ENCODE peak calls at places on chromosomes 5 and 9, in six cellular contexts. V is GM12892, D is GM12878, E is HepG2, S is H1, J is K562. C is an unnamed sample.

GRCh38 chr5:138449501-138450239 is 10.8 kb downstream of the REEP2 start:
- DNase-seq in V (peak), D (no peak), E (peak), S (no peak), J (peak), C (peak)

GRCh38 chr9:75378036-75378435 is 289.7 kb downstream of the OSTF1 start:
- DNase-seq in V (no peak), D (no peak), E (no peak), S (no peak), J (no peak), C (no peak)

GRCh38 chr5:80797428-80798024 is 142.7 kb upstream of the DHFR start:
- DNase-seq in V (no peak), D (no peak), E (no peak), S (no peak), J (no peak), C (no peak)

GRCh38 chr5:20680718-20681302 is 692.8 kb upstream of the CDH18 start:
- DNase-seq in V (no peak), D (no peak), E (no peak), S (no peak), J (no peak), C (no peak)

GRCh38 chr5:176436641-176437040 is 11.5 kb upstream of the FAF2 start:
- DNase-seq in V (no peak), D (no peak), E (peak), S (no peak), J (no peak), C (no peak)

GRCh38 chr9:92406506-92406905 is 2.1 kb upstream of the OGN start:
- DNase-seq in V (no peak), D (peak), E (no peak), S (no peak), J (no peak), C (no peak)

GRCh38 chr5:78496373-78496772 is 136.0 kb downstream of the SCAMP1 start:
- DNase-seq in V (no peak), D (no peak), E (peak), S (no peak), J (no peak), C (no peak)

GRCh38 chr9:70588381-70588780 is 173.9 kb upstream of the KLF9 start:
- DNase-seq in V (no peak), D (no peak), E (no peak), S (no peak), J (no peak), C (no peak)

GRCh38 chr5:149271717-149272558 is at the start of gene AFAP1L1:
- DNase-seq in V (no peak), D (no peak), E (peak), S (no peak), J (peak), C (no peak)

GRCh38 chr5:141258948-141259347 is 13.8 kb downstream of the PCDHB15 start:
- DNase-seq in V (no peak), D (no peak), E (no peak), S (no peak), J (no peak), C (no peak)

GRCh38 chr5:142684508-142685031 is 1.3 kb downstream of the FGF1 start:
- DNase-seq in V (no peak), D (no peak), E (no peak), S (peak), J (no peak), C (no peak)

GRCh38 chr5:1412163-1412562 is 33.1 kb downstream of the SLC6A3 start:
- DNase-seq in V (no peak), D (no peak), E (no peak), S (no peak), J (no peak), C (no peak)

GRCh38 chr5:150632305-150633160 is 7.9 kb upstream of the SYNPO start:
- DNase-seq in V (no peak), D (no peak), E (no peak), S (no peak), J (no peak), C (no peak)

GRCh38 chr5:150210644-150211043 is 20.8 kb downstream of the SLC6A7 start:
- DNase-seq in V (no peak), D (no peak), E (no peak), S (no peak), J (no peak), C (no peak)

GRCh38 chr9:98101868-98102273 is 17.2 kb downstream of the TRIM14 start:
- DNase-seq in V (peak), D (peak), E (no peak), S (no peak), J (no peak), C (peak)

GRCh38 chr5:16065810-16066209 is 113.8 kb downstream of the MARCHF11 start:
- DNase-seq in V (no peak), D (no peak), E (no peak), S (no peak), J (no peak), C (no peak)

GRCh38 chr9:120935383-120935857 is 8.8 kb upstream of the TRAF1 start:
- DNase-seq in V (no peak), D (no peak), E (no peak), S (no peak), J (peak), C (no peak)

GRCh38 chr9:106575903-106576755 is 286.8 kb upstream of the ZNF462 start:
- DNase-seq in V (no peak), D (no peak), E (no peak), S (no peak), J (no peak), C (no peak)

GRCh38 chr5:177133845-177134652 is 476 bp downstream of the NSD1 start:
- DNase-seq in V (no peak), D (no peak), E (no peak), S (no peak), J (peak), C (no peak)

GRCh38 chr9:17699615-17700315 is 120.9 kb downstream of the SH3GL2 start:
- DNase-seq in V (no peak), D (no peak), E (no peak), S (no peak), J (no peak), C (no peak)

GRCh38 chr5:124655943-124656459 is 90.4 kb downstream of the ZNF608 start:
- DNase-seq in V (no peak), D (no peak), E (peak), S (no peak), J (peak), C (no peak)

GRCh38 chr9:74721696-74722660 is 165.7 kb downstream of the TRPM6 start:
- DNase-seq in V (no peak), D (no peak), E (peak), S (no peak), J (no peak), C (no peak)

GRCh38 chr9:23541976-23542375 is 284.1 kb downstream of the ELAVL2 start:
- DNase-seq in V (no peak), D (no peak), E (no peak), S (no peak), J (no peak), C (no peak)

GRCh38 chr5:56215019-56215830 is 17.9 kb downstream of the ANKRD55 start:
- DNase-seq in V (no peak), D (no peak), E (peak), S (no peak), J (no peak), C (no peak)

GRCh38 chr9:93549636-93550035 is 26.7 kb upstream of the PHF2 start:
- DNase-seq in V (no peak), D (no peak), E (no peak), S (no peak), J (no peak), C (no peak)

GRCh38 chr9:131723632-131724031 is 16.2 kb downstream of the RAPGEF1 start:
- DNase-seq in V (no peak), D (no peak), E (no peak), S (no peak), J (no peak), C (no peak)

GRCh38 chr9:111945216-111945615 is 48.6 kb downstream of the UGCG start:
- DNase-seq in V (no peak), D (peak), E (no peak), S (no peak), J (no peak), C (peak)

GRCh38 chr5:95713960-95714710 is 17.0 kb upstream of the RHOBTB3 start:
- DNase-seq in V (no peak), D (no peak), E (no peak), S (no peak), J (no peak), C (no peak)

GRCh38 chr5:140251527-140251973 is 51.4 kb downstream of the PFDN1 start:
- DNase-seq in V (peak), D (peak), E (no peak), S (no peak), J (no peak), C (no peak)

GRCh38 chr9:20592673-20593072 is 29.6 kb downstream of the MLLT3 start:
- DNase-seq in V (no peak), D (no peak), E (no peak), S (no peak), J (no peak), C (no peak)

GRCh38 chr5:83124593-83124992 is 47.2 kb downstream of the XRCC4 start:
- DNase-seq in V (no peak), D (no peak), E (peak), S (no peak), J (no peak), C (no peak)

GRCh38 chr5:7941692-7942091 is 72.7 kb downstream of the MTRR start:
- DNase-seq in V (no peak), D (no peak), E (no peak), S (no peak), J (no peak), C (no peak)

GRCh38 chr9:129404621-129405020 is 216.3 kb downstream of the C9orf50 start:
- DNase-seq in V (no peak), D (no peak), E (no peak), S (no peak), J (no peak), C (no peak)

GRCh38 chr5:88826959-88827585 is 55.9 kb downstream of the MEF2C start:
- DNase-seq in V (no peak), D (peak), E (no peak), S (no peak), J (peak), C (no peak)

GRCh38 chr5:108521841-108522506 is 140.1 kb upstream of the FBXL17 start:
- DNase-seq in V (no peak), D (peak), E (peak), S (no peak), J (peak), C (no peak)

GRCh38 chr9:88680505-88681160 is 145.7 kb downstream of the NXNL2 start:
- DNase-seq in V (no peak), D (no peak), E (no peak), S (no peak), J (no peak), C (no peak)

GRCh38 chr5:121315786-121316185 is 535.9 kb upstream of the FTMT start:
- DNase-seq in V (no peak), D (no peak), E (no peak), S (no peak), J (no peak), C (no peak)

GRCh38 chr9:99029083-99029482 is 75.8 kb upstream of the TGFBR1 start:
- DNase-seq in V (no peak), D (no peak), E (no peak), S (no peak), J (no peak), C (no peak)

GRCh38 chr5:140112685-140113179 is 1.2 kb upstream of the PURA start:
- DNase-seq in V (no peak), D (no peak), E (no peak), S (no peak), J (no peak), C (no peak)

GRCh38 chr9:124855944-124856773 is 2.9 kb downstream of the WDR38 start:
- DNase-seq in V (no peak), D (no peak), E (peak), S (no peak), J (no peak), C (no peak)
- TF ChIP-seq POLR2A in V (no peak), D (peak), E (no peak), S (peak), J (no peak), C (no peak)

GRCh38 chr9:86946712-86947145 is 577 bp downstream of the GAS1 start:
- DNase-seq in V (no peak), D (no peak), E (no peak), S (no peak), J (peak), C (no peak)

GRCh38 chr9:86943871-86944240 is 3.5 kb downstream of the GAS1 start:
- DNase-seq in V (no peak), D (no peak), E (no peak), S (no peak), J (no peak), C (no peak)

GRCh38 chr9:86944974-86945867 is 2.1 kb downstream of the GAS1 start:
- DNase-seq in V (no peak), D (no peak), E (no peak), S (no peak), J (no peak), C (no peak)

GRCh38 chr9:86947146-86948081 is at the start of gene GAS1:
- DNase-seq in V (peak), D (no peak), E (no peak), S (peak), J (peak), C (peak)

DNA sequence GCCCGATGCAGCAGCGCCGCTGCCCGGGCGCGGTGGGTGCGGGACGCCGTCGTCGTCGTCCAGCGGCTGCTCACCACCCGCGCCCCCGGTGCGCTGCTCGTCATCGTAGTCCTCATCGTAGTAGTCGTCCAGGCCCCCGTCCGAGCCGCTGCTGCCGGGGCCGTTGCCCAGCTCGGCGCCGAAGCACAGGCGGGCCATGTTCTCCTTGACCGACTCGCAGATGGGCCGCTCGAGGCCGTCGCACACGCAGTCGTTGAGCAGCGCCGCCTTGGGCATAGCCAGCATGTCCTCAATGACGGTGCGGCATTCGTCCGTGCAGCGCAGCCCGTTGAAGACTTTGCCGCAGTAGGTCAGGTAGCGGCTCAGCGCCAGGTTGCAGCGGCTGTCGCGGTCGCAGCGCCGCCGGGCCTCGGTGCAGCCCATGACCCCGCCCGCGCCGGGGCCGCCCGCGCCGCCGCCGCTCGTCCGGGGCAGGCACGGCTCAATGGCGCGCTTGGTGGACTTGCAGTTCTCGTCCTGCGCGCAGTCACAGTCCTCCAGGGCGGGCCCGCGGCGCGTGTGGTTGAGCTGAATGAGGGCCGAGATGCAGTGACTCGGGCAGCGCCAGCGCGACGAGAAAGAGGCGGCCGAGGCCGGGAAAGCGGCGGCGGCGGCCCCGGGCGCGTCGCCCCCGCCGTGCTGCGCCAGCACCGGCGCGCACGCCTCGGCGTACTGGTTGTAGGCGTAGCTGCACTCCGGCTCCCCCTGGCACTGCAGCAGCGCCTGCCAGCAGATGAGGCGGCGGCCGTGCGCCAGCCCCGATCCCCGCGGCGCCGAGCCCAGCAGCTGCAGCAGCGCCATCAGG is 1.2 kb downstream of the GAS1 start:
- DNase-seq in V (peak), D (no peak), E (no peak), S (no peak), J (no peak), C (peak)
- TF ChIP-seq TAF1 in V (no peak), D (no peak), E (no peak), S (no peak), J (no peak), C (no peak)

GRCh38 chr5:158461240-158461854 is 602.4 kb upstream of the CLINT1 start:
- DNase-seq in V (no peak), D (no peak), E (peak), S (no peak), J (no peak), C (no peak)

GRCh38 chr5:158456241-158456640 is 597.3 kb upstream of the CLINT1 start:
- DNase-seq in V (no peak), D (no peak), E (no peak), S (no peak), J (no peak), C (no peak)

GRCh38 chr5:158451983-158452710 is 593.2 kb upstream of the CLINT1 start:
- DNase-seq in V (no peak), D (no peak), E (no peak), S (no peak), J (no peak), C (no peak)

GRCh38 chr5:158458086-158458485 is 599.1 kb upstream of the CLINT1 start:
- DNase-seq in V (no peak), D (no peak), E (no peak), S (no peak), J (no peak), C (no peak)

GRCh38 chr5:158456756-158457155 is 597.8 kb upstream of the CLINT1 start:
- DNase-seq in V (no peak), D (no peak), E (peak), S (no peak), J (no peak), C (no peak)
- TF ChIP-seq POLR2A in V (no peak), D (no peak), E (no peak), S (no peak), J (no peak), C (no peak)

DNA sequence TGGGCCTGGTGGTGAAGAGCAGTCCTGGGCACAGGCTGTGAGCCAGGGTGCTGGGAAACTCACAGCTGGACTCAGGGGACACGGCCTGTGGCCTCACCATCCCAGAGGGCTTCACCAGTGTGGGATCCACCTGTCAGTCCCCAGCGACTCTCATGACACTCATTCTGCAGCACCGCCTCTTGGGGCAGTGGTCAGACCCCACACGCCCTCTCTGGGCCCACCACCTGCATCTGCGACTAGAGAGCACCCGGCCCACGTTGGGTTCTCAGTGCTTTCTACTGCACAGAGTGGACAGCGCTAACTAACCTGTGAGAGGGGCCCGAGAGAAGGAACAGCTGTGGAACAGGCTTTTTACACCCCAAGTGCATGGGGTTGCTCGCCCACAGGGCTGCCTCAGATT is 45.8 kb upstream of the GARNL3 start:
- DNase-seq in V (no peak), D (no peak), E (no peak), S (no peak), J (no peak), C (no peak)
- TF ChIP-seq TAF1 in V (no peak), D (no peak), E (no peak), S (no peak), J (no peak), C (no peak)

DNA sequence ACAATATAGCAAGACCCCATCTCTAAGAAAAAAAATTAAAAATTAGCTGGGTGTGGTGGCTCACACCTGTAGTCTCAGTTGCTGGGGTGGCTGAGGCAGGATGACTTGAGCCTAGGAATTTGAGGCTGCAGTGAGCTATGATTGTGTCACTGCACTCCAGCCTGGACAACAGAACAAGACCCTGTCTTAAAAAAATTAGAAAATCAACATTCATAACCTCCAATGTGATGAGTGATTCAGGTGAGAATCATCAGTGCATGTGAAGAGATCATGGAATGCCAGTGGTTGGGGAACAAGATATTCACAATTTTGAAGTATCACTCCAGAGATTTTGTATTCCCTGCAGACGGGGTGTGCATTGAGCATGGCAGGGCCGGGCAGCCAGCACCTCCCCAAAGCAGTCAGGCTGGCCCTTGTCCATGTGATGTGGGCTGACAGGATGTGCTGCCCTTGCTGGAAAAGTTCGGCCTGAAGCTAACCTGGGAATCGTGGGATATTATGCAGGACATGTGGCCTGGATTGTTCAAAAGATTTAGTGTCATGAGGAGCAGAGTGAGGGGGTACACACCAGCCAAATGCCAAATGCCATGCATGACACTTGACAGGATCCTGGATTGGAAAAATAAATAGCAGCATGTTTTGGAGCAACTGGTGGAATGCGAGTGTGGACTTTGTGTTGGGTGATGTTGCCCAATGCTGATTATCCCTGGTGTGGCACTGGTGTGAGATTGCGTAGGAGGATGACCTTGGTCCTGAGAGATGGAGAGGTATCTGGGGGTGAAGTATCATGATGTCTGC is 189.0 kb downstream of the RGS3 start:
- DNase-seq in V (no peak), D (no peak), E (peak), S (no peak), J (no peak), C (no peak)
- TF ChIP-seq POLR2A in V (no peak), D (no peak), E (no peak), S (no peak), J (no peak), C (no peak)

DNA sequence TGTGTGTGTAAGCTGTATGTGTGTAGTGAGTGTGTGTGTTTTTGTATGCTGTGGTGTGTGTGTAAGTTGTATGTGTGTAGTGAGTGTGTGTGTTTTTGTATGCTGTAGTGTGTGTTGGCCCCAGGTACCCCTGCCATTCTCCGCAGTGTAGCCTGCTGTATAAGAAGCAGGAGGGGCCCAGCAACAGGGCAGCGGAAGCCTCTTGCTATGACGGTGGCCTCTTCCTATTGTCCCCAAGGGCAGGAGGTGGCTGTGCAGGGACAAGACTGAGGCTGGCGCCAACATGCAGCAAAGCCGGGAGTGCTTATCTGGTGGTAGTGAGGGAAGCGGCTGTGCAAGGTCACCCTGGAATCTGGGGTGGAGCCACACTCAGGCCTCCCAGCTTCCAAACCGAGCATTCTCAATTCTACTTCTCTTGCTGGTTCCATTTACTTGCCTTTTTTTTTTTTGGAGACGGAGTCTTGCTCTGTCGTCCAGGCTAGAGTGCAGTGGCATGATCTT is 5.1 kb downstream of the SPAAR start:
- DNase-seq in V (no peak), D (no peak), E (peak), S (no peak), J (peak), C (no peak)
- TF ChIP-seq TAF1 in V (no peak), D (no peak), E (no peak), S (no peak), J (peak), C (no peak)